ENCODE peak calls at places on chromosomes 7 and 10, in ten cellular contexts. One of them, this sample, is unnamed.

GRCh38 chr10:46534828-46535524 is 21.5 kb downstream of the GPRIN2 start:
- DNase-seq in hypothalamus: no peak
- DNase-seq in AG09309: no peak
- DNase-seq in occipital lobe: no peak
- DNase-seq in neural crest cell: no peak
- DNase-seq in stimulated activated naive CD8-positive, alpha-beta T cell treated with anti-CD3 and anti-CD28 coated beads, Interleukin-15, amount 100 ng/mL, for 72 hours: no peak
- DNase-seq in NCI-H1105: no peak
- DNase-seq in HFF-Myc: no peak
- DNase-seq in IMR-90: no peak
- DNase-seq in activated effector memory CD4-positive, alpha-beta T cell treated with anti-CD3 and anti-CD28 coated beads, Interleukin-2, amount 50 U/mL, for 16 hours: peak
- DNase-seq in this sample: no peak

GRCh38 chr7:156895024-156895780 is 2.2 kb upstream of the LMBR1 start:
- DNase-seq in hypothalamus: no peak
- DNase-seq in activated effector memory CD4-positive, alpha-beta T cell treated with anti-CD3 and anti-CD28 coated beads, Interleukin-2, amount 50 U/mL, for 16 hours: no peak
- DNase-seq in neural crest cell: no peak
- DNase-seq in occipital lobe: no peak
- DNase-seq in IMR-90: no peak
- DNase-seq in NCI-H1105: no peak
- DNase-seq in stimulated activated naive CD8-positive, alpha-beta T cell treated with anti-CD3 and anti-CD28 coated beads, Interleukin-15, amount 100 ng/mL, for 72 hours: no peak
- DNase-seq in HFF-Myc: no peak
- DNase-seq in AG09309: no peak
- DNase-seq in this sample: no peak

GRCh38 chr7:158049271-158049670 is 538.4 kb downstream of the PTPRN2 start:
- DNase-seq in AG09309: no peak
- DNase-seq in HFF-Myc: no peak
- DNase-seq in hypothalamus: no peak
- DNase-seq in neural crest cell: no peak
- DNase-seq in stimulated activated naive CD8-positive, alpha-beta T cell treated with anti-CD3 and anti-CD28 coated beads, Interleukin-15, amount 100 ng/mL, for 72 hours: no peak
- DNase-seq in occipital lobe: no peak
- DNase-seq in IMR-90: no peak
- DNase-seq in NCI-H1105: no peak
- DNase-seq in activated effector memory CD4-positive, alpha-beta T cell treated with anti-CD3 and anti-CD28 coated beads, Interleukin-2, amount 50 U/mL, for 16 hours: peak
- DNase-seq in this sample: no peak

GRCh38 chr10:92108120-92108519 is 182.8 kb downstream of the CPEB3 start:
- DNase-seq in stimulated activated naive CD8-positive, alpha-beta T cell treated with anti-CD3 and anti-CD28 coated beads, Interleukin-15, amount 100 ng/mL, for 72 hours: no peak
- DNase-seq in HFF-Myc: no peak
- DNase-seq in hypothalamus: no peak
- DNase-seq in NCI-H1105: no peak
- DNase-seq in AG09309: no peak
- DNase-seq in activated effector memory CD4-positive, alpha-beta T cell treated with anti-CD3 and anti-CD28 coated beads, Interleukin-2, amount 50 U/mL, for 16 hours: no peak
- DNase-seq in occipital lobe: no peak
- DNase-seq in IMR-90: no peak
- DNase-seq in neural crest cell: no peak
- DNase-seq in this sample: no peak

GRCh38 chr7:8212638-8213037 is 49.3 kb downstream of the ICA1 start:
- DNase-seq in hypothalamus: no peak
- DNase-seq in neural crest cell: no peak
- DNase-seq in activated effector memory CD4-positive, alpha-beta T cell treated with anti-CD3 and anti-CD28 coated beads, Interleukin-2, amount 50 U/mL, for 16 hours: no peak
- DNase-seq in HFF-Myc: no peak
- DNase-seq in occipital lobe: no peak
- DNase-seq in stimulated activated naive CD8-positive, alpha-beta T cell treated with anti-CD3 and anti-CD28 coated beads, Interleukin-15, amount 100 ng/mL, for 72 hours: no peak
- DNase-seq in IMR-90: no peak
- DNase-seq in AG09309: no peak
- DNase-seq in NCI-H1105: no peak
- DNase-seq in this sample: no peak

GRCh38 chr10:107168739-107169138 is 4.2 kb upstream of the SORCS1 start:
- DNase-seq in NCI-H1105: no peak
- DNase-seq in AG09309: no peak
- DNase-seq in IMR-90: no peak
- DNase-seq in activated effector memory CD4-positive, alpha-beta T cell treated with anti-CD3 and anti-CD28 coated beads, Interleukin-2, amount 50 U/mL, for 16 hours: no peak
- DNase-seq in occipital lobe: no peak
- DNase-seq in HFF-Myc: no peak
- DNase-seq in stimulated activated naive CD8-positive, alpha-beta T cell treated with anti-CD3 and anti-CD28 coated beads, Interleukin-15, amount 100 ng/mL, for 72 hours: no peak
- DNase-seq in neural crest cell: no peak
- DNase-seq in hypothalamus: no peak
- DNase-seq in this sample: no peak

GRCh38 chr7:155540553-155540952 is 5.8 kb downstream of the CNPY1 start:
- DNase-seq in activated effector memory CD4-positive, alpha-beta T cell treated with anti-CD3 and anti-CD28 coated beads, Interleukin-2, amount 50 U/mL, for 16 hours: no peak
- DNase-seq in IMR-90: no peak
- DNase-seq in stimulated activated naive CD8-positive, alpha-beta T cell treated with anti-CD3 and anti-CD28 coated beads, Interleukin-15, amount 100 ng/mL, for 72 hours: no peak
- DNase-seq in AG09309: no peak
- DNase-seq in occipital lobe: no peak
- DNase-seq in neural crest cell: no peak
- DNase-seq in HFF-Myc: no peak
- DNase-seq in hypothalamus: no peak
- DNase-seq in NCI-H1105: no peak
- DNase-seq in this sample: no peak

GRCh38 chr7:2554654-2555053 is 670 bp downstream of the BRAT1 start:
- DNase-seq in activated effector memory CD4-positive, alpha-beta T cell treated with anti-CD3 and anti-CD28 coated beads, Interleukin-2, amount 50 U/mL, for 16 hours: peak
- DNase-seq in hypothalamus: no peak
- DNase-seq in HFF-Myc: no peak
- DNase-seq in NCI-H1105: no peak
- DNase-seq in AG09309: no peak
- DNase-seq in occipital lobe: no peak
- DNase-seq in stimulated activated naive CD8-positive, alpha-beta T cell treated with anti-CD3 and anti-CD28 coated beads, Interleukin-15, amount 100 ng/mL, for 72 hours: no peak
- DNase-seq in neural crest cell: no peak
- DNase-seq in IMR-90: no peak
- DNase-seq in this sample: no peak

GRCh38 chr7:108351715-108352114 is 104.5 kb downstream of the NRCAM start:
- DNase-seq in activated effector memory CD4-positive, alpha-beta T cell treated with anti-CD3 and anti-CD28 coated beads, Interleukin-2, amount 50 U/mL, for 16 hours: no peak
- DNase-seq in AG09309: no peak
- DNase-seq in stimulated activated naive CD8-positive, alpha-beta T cell treated with anti-CD3 and anti-CD28 coated beads, Interleukin-15, amount 100 ng/mL, for 72 hours: no peak
- DNase-seq in NCI-H1105: peak
- DNase-seq in occipital lobe: no peak
- DNase-seq in neural crest cell: no peak
- DNase-seq in IMR-90: no peak
- DNase-seq in HFF-Myc: no peak
- DNase-seq in hypothalamus: no peak
- DNase-seq in this sample: no peak

GRCh38 chr10:60377955-60378354 is 11.7 kb downstream of the ANK3 start:
- DNase-seq in neural crest cell: no peak
- DNase-seq in hypothalamus: no peak
- DNase-seq in occipital lobe: no peak
- DNase-seq in HFF-Myc: no peak
- DNase-seq in NCI-H1105: no peak
- DNase-seq in IMR-90: peak
- DNase-seq in stimulated activated naive CD8-positive, alpha-beta T cell treated with anti-CD3 and anti-CD28 coated beads, Interleukin-15, amount 100 ng/mL, for 72 hours: no peak
- DNase-seq in AG09309: no peak
- DNase-seq in activated effector memory CD4-positive, alpha-beta T cell treated with anti-CD3 and anti-CD28 coated beads, Interleukin-2, amount 50 U/mL, for 16 hours: no peak
- DNase-seq in this sample: no peak

GRCh38 chr7:142440219-142441073 is 182.6 kb upstream of the PRSS58 start:
- DNase-seq in NCI-H1105: no peak
- DNase-seq in hypothalamus: no peak
- DNase-seq in HFF-Myc: peak
- DNase-seq in occipital lobe: no peak
- DNase-seq in stimulated activated naive CD8-positive, alpha-beta T cell treated with anti-CD3 and anti-CD28 coated beads, Interleukin-15, amount 100 ng/mL, for 72 hours: no peak
- DNase-seq in AG09309: no peak
- DNase-seq in neural crest cell: no peak
- DNase-seq in activated effector memory CD4-positive, alpha-beta T cell treated with anti-CD3 and anti-CD28 coated beads, Interleukin-2, amount 50 U/mL, for 16 hours: no peak
- DNase-seq in IMR-90: peak
- DNase-seq in this sample: no peak

GRCh38 chr7:42869131-42870020 is 42.5 kb downstream of the C7orf25 start:
- DNase-seq in neural crest cell: no peak
- DNase-seq in IMR-90: no peak
- DNase-seq in occipital lobe: no peak
- DNase-seq in HFF-Myc: peak
- DNase-seq in NCI-H1105: no peak
- DNase-seq in activated effector memory CD4-positive, alpha-beta T cell treated with anti-CD3 and anti-CD28 coated beads, Interleukin-2, amount 50 U/mL, for 16 hours: peak
- DNase-seq in hypothalamus: no peak
- DNase-seq in stimulated activated naive CD8-positive, alpha-beta T cell treated with anti-CD3 and anti-CD28 coated beads, Interleukin-15, amount 100 ng/mL, for 72 hours: peak
- DNase-seq in AG09309: no peak
- DNase-seq in this sample: no peak

GRCh38 chr10:21808525-21808924 is 195.0 kb downstream of the DNAJC1 start:
- DNase-seq in neural crest cell: no peak
- DNase-seq in NCI-H1105: no peak
- DNase-seq in IMR-90: no peak
- DNase-seq in activated effector memory CD4-positive, alpha-beta T cell treated with anti-CD3 and anti-CD28 coated beads, Interleukin-2, amount 50 U/mL, for 16 hours: no peak
- DNase-seq in HFF-Myc: no peak
- DNase-seq in stimulated activated naive CD8-positive, alpha-beta T cell treated with anti-CD3 and anti-CD28 coated beads, Interleukin-15, amount 100 ng/mL, for 72 hours: no peak
- DNase-seq in hypothalamus: no peak
- DNase-seq in occipital lobe: no peak
- DNase-seq in AG09309: no peak
- DNase-seq in this sample: no peak

GRCh38 chr10:43658227-43658626 is 9.5 kb upstream of the ZNF32 start:
- DNase-seq in stimulated activated naive CD8-positive, alpha-beta T cell treated with anti-CD3 and anti-CD28 coated beads, Interleukin-15, amount 100 ng/mL, for 72 hours: no peak
- DNase-seq in hypothalamus: no peak
- DNase-seq in HFF-Myc: no peak
- DNase-seq in neural crest cell: no peak
- DNase-seq in IMR-90: no peak
- DNase-seq in NCI-H1105: no peak
- DNase-seq in activated effector memory CD4-positive, alpha-beta T cell treated with anti-CD3 and anti-CD28 coated beads, Interleukin-2, amount 50 U/mL, for 16 hours: no peak
- DNase-seq in occipital lobe: no peak
- DNase-seq in AG09309: no peak
- DNase-seq in this sample: no peak

GRCh38 chr7:32164341-32164996 is 94.3 kb upstream of the PDE1C start:
- DNase-seq in neural crest cell: no peak
- DNase-seq in activated effector memory CD4-positive, alpha-beta T cell treated with anti-CD3 and anti-CD28 coated beads, Interleukin-2, amount 50 U/mL, for 16 hours: no peak
- DNase-seq in AG09309: peak
- DNase-seq in occipital lobe: no peak
- DNase-seq in stimulated activated naive CD8-positive, alpha-beta T cell treated with anti-CD3 and anti-CD28 coated beads, Interleukin-15, amount 100 ng/mL, for 72 hours: no peak
- DNase-seq in IMR-90: peak
- DNase-seq in NCI-H1105: no peak
- DNase-seq in hypothalamus: no peak
- DNase-seq in HFF-Myc: no peak
- DNase-seq in this sample: no peak

GRCh38 chr7:129843982-129844840 is 108.5 kb downstream of the UBE2H start:
- DNase-seq in AG09309: no peak
- DNase-seq in NCI-H1105: no peak
- DNase-seq in HFF-Myc: no peak
- DNase-seq in stimulated activated naive CD8-positive, alpha-beta T cell treated with anti-CD3 and anti-CD28 coated beads, Interleukin-15, amount 100 ng/mL, for 72 hours: no peak
- DNase-seq in neural crest cell: no peak
- DNase-seq in IMR-90: no peak
- DNase-seq in hypothalamus: no peak
- DNase-seq in occipital lobe: no peak
- DNase-seq in activated effector memory CD4-positive, alpha-beta T cell treated with anti-CD3 and anti-CD28 coated beads, Interleukin-2, amount 50 U/mL, for 16 hours: no peak
- DNase-seq in this sample: no peak

This sample was measured in endothelial cell.